ENCODE peak calls at places on chromosomes 16 and 17, in four cellular contexts. One of them, this sample, is unnamed.

GRCh38 chr16:58280846-58281301 is 14.0 kb downstream of the PRSS54 start:
- DNase-seq in DMS153: no peak
- DNase-seq in H54: peak; percentile 13
- DNase-seq in coronary artery: no peak
- DNase-seq in this sample: no peak

GRCh38 chr17:47918991-47919390 is 22.4 kb upstream of the PNPO start:
- DNase-seq in DMS153: no peak
- DNase-seq in H54: no peak
- DNase-seq in coronary artery: no peak
- DNase-seq in this sample: no peak

GRCh38 chr17:21204923-21205322 is 9.0 kb downstream of the TMEM11 start:
- DNase-seq in DMS153: no peak
- DNase-seq in H54: no peak
- DNase-seq in coronary artery: no peak
- DNase-seq in this sample: no peak

GRCh38 chr17:35214192-35214591 is 20.0 kb upstream of the SLC35G3 start:
- DNase-seq in DMS153: no peak
- DNase-seq in H54: no peak
- DNase-seq in coronary artery: no peak
- DNase-seq in this sample: no peak

GRCh38 chr16:68086860-68087268 is 1.7 kb downstream of the NFATC3 start:
- DNase-seq in DMS153: no peak
- DNase-seq in H54: no peak
- DNase-seq in coronary artery: no peak
- DNase-seq in this sample: no peak

GRCh38 chr17:75338335-75338734 is 49.1 kb upstream of the SLC25A19 start:
- DNase-seq in DMS153: no peak
- DNase-seq in H54: no peak
- DNase-seq in coronary artery: no peak
- DNase-seq in this sample: no peak

GRCh38 chr16:83888672-83889044 is 10.3 kb upstream of the MLYCD start:
- DNase-seq in DMS153: no peak
- DNase-seq in H54: no peak
- DNase-seq in coronary artery: no peak
- DNase-seq in this sample: no peak

GRCh38 chr17:72187544-72187943 is 66.7 kb downstream of the SOX9 start:
- DNase-seq in DMS153: peak; percentile 66
- DNase-seq in H54: no peak
- DNase-seq in coronary artery: no peak
- DNase-seq in this sample: peak; percentile 58

GRCh38 chr17:75088902-75089417 is 1.2 kb downstream of the SLC16A5 start:
- DNase-seq in DMS153: no peak
- DNase-seq in H54: peak; percentile 97
- DNase-seq in coronary artery: no peak
- DNase-seq in this sample: peak; percentile 70

GRCh38 chr17:17420561-17421269 is 56.1 kb upstream of the MED9 start:
- DNase-seq in DMS153: no peak
- DNase-seq in H54: no peak
- DNase-seq in coronary artery: peak; percentile 87
- DNase-seq in this sample: peak; percentile 87

GRCh38 chr17:77372444-77373297 is 231.9 kb downstream of the SEC14L1 start:
- DNase-seq in DMS153: peak; percentile 32
- DNase-seq in H54: no peak
- DNase-seq in coronary artery: peak; percentile 87
- DNase-seq in this sample: peak; percentile 90

GRCh38 chr16:52078716-52079655 is 468.0 kb downstream of the TOX3 start:
- DNase-seq in DMS153: peak; percentile 67
- DNase-seq in H54: no peak
- DNase-seq in coronary artery: no peak
- DNase-seq in this sample: no peak

GRCh38 chr16:53967172-53967571 is 263.2 kb downstream of the FTO start:
- DNase-seq in DMS153: no peak
- DNase-seq in H54: no peak
- DNase-seq in coronary artery: no peak
- DNase-seq in this sample: peak; percentile 64

GRCh38 chr17:33725675-33726271 is 432.7 kb upstream of the ASIC2 start:
- DNase-seq in DMS153: peak; percentile 3
- DNase-seq in H54: peak; percentile 42
- DNase-seq in coronary artery: no peak
- DNase-seq in this sample: no peak

GRCh38 chr17:73519011-73519410 is 125.2 kb downstream of the SDK2 start:
- DNase-seq in DMS153: no peak
- DNase-seq in H54: no peak
- DNase-seq in coronary artery: no peak
- DNase-seq in this sample: no peak

GRCh38 chr17:54933921-54934320 is 33.3 kb downstream of the TOM1L1 start:
- DNase-seq in DMS153: no peak
- DNase-seq in H54: no peak
- DNase-seq in coronary artery: no peak
- DNase-seq in this sample: no peak

GRCh38 chr16:4693956-4694663 is 748 bp downstream of the NUDT16L1 start:
- DNase-seq in DMS153: no peak
- DNase-seq in H54: peak; percentile 71
- DNase-seq in coronary artery: no peak
- DNase-seq in this sample: peak; percentile 57

GRCh38 chr16:8044796-8045195 is 545.5 kb downstream of the TMEM114 start:
- DNase-seq in DMS153: no peak
- DNase-seq in H54: no peak
- DNase-seq in coronary artery: no peak
- DNase-seq in this sample: no peak

GRCh38 chr17:78947235-78948153 is 22.3 kb upstream of the TIMP2 start:
- DNase-seq in DMS153: no peak
- DNase-seq in H54: no peak
- DNase-seq in coronary artery: no peak
- DNase-seq in this sample: no peak

This sample was measured in psoas muscle.